ENCODE peak calls at places on chromosomes 11 and 22, in six cellular contexts. J is GM12878, Y is psoas muscle, A is RWPE2, H is neural progenitor cell, W is lower lobe of right lung. V is an unnamed sample. For H3K4me1 and H3K9me3, the result is how much of the 10 kb centered on the place peaks cover.

GRCh38 chr11:75816561-75817239 is 1.7 kb downstream of the UVRAG start:
- DNase-seq in J (no peak), Y (no peak), A (no peak), H (no peak), W (no peak), V (peak)

GRCh38 chr11:47111318-47111804 is 65.3 kb downstream of the ARFGAP2 start:
- DNase-seq in J (peak), Y (no peak), A (no peak), H (no peak), W (no peak), V (no peak)

GRCh38 chr11:129652828-129653227 is 162.8 kb upstream of the TMEM45B start:
- DNase-seq in J (no peak), Y (no peak), A (no peak), H (no peak), W (no peak), V (no peak)

GRCh38 chr22:20401376-20402020 is 7.5 kb downstream of the ZNF74 start:
- DNase-seq in J (no peak), Y (no peak), A (no peak), H (no peak), W (no peak), V (no peak)

GRCh38 chr11:12121504-12121903 is 11.1 kb downstream of the MICAL2 start:
- DNase-seq in J (no peak), Y (no peak), A (no peak), H (no peak), W (no peak), V (no peak)

GRCh38 chr11:12516387-12517110 is 139.2 kb downstream of the PARVA start:
- DNase-seq in J (no peak), Y (peak), A (no peak), H (no peak), W (no peak), V (no peak)

GRCh38 chr11:13051257-13051656 is 42.1 kb downstream of the RASSF10 start:
- DNase-seq in J (no peak), Y (no peak), A (no peak), H (no peak), W (no peak), V (no peak)

GRCh38 chr22:26674211-26675190 is 17.1 kb downstream of the MIAT start:
- DNase-seq in J (peak), Y (no peak), A (no peak), H (no peak), W (no peak), V (no peak)

GRCh38 chr11:110123003-110123402 is 29.8 kb downstream of the ZC3H12C start:
- DNase-seq in J (no peak), Y (no peak), A (no peak), H (no peak), W (no peak), V (no peak)

GRCh38 chr22:38570841-38571364 is 920 bp upstream of the DMC1 start:
- DNase-seq in J (no peak), Y (peak), A (no peak), H (peak), W (peak), V (peak)

GRCh38 chr11:57161351-57161750 is 20.4 kb upstream of the LRRC55 start:
- DNase-seq in J (no peak), Y (no peak), A (no peak), H (no peak), W (no peak), V (no peak)

GRCh38 chr11:1523077-1523476 is 36.5 kb upstream of the MOB2 start:
- DNase-seq in J (no peak), Y (no peak), A (no peak), H (no peak), W (no peak), V (no peak)

GRCh38 chr22:35987994-35988393 is 40.6 kb downstream of the RBFOX2 start:
- DNase-seq in J (no peak), Y (no peak), A (no peak), H (no peak), W (no peak), V (no peak)

GRCh38 chr11:69264486-69264885 is 29.5 kb upstream of the MYEOV start:
- DNase-seq in J (no peak), Y (no peak), A (no peak), H (no peak), W (no peak), V (no peak)

GRCh38 chr22:49933236-49933921 is 14.9 kb downstream of the CRELD2 start:
- DNase-seq in J (no peak), Y (peak), A (no peak), H (no peak), W (no peak), V (no peak)

GRCh38 chr11:67167086-67167485 is 48.0 kb downstream of the KDM2A start:
- DNase-seq in J (no peak), Y (no peak), A (no peak), H (no peak), W (no peak), V (no peak)

GRCh38 chr22:21791635-21792625 is 56.3 kb upstream of the YPEL1 start:
- DNase-seq in J (peak), Y (no peak), A (no peak), H (no peak), W (no peak), V (no peak)

GRCh38 chr11:119478711-119479285 is 55.8 kb upstream of the THY1 start:
- DNase-seq in J (no peak), Y (no peak), A (no peak), H (no peak), W (no peak), V (peak)

GRCh38 chr11:102849319-102849718 is 5.9 kb upstream of the MMP3 start:
- DNase-seq in J (no peak), Y (no peak), A (no peak), H (no peak), W (no peak), V (no peak)

GRCh38 chr22:39277135-39277607 is 32.4 kb upstream of the PDGFB start:
- DNase-seq in J (no peak), Y (no peak), A (no peak), H (no peak), W (no peak), V (no peak)

GRCh38 chr22:42461511-42461910 is 29.3 kb upstream of the NFAM1 start:
- DNase-seq in J (no peak), Y (no peak), A (no peak), H (peak), W (no peak), V (no peak)

GRCh38 chr11:130653838-130654601 is 205.6 kb downstream of the ADAMTS15 start:
- DNase-seq in J (no peak), Y (peak), A (no peak), H (no peak), W (peak), V (peak)

GRCh38 chr11:7513210-7514098 is at the start of gene PPFIBP2:
- DNase-seq in J (no peak), Y (peak), A (peak), H (peak), W (peak), V (peak)

DNA sequence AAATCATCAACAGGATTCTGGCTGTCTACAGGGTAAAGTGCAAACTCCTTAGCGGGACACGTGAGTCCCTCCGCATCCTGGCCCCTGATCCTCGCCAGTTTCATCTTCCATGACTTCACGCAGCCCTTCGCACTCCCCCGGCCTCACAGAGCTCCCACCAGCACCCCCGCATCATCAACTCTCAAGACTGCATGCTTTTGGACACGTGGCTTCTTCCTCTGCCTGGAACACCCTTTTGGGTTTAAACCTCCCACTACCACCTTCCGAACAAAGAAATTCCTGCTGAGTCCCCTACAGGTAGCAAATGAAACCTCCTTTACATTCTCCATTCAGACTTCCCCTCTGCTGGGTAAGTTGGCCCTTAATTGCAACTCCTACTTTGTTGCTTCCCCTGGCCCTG is 12.6 kb upstream of the EIF3M start:
- DNase-seq in J (no peak), Y (no peak), A (no peak), H (peak), W (no peak), V (no peak)
- TF ChIP-seq CTCF in J (no peak), Y (no peak), A (no peak), H (peak), W (no peak), V (no peak)

GRCh38 chr11:78822931-78823423 is 248.3 kb upstream of the NARS2 start:
- DNase-seq in J (no peak), Y (no peak), A (no peak), H (no peak), W (peak), V (no peak)
- H3K4me1 ChIP-seq in J (under half), Y (under half), A (under half), H (under half), W (under half), V (under half)

DNA sequence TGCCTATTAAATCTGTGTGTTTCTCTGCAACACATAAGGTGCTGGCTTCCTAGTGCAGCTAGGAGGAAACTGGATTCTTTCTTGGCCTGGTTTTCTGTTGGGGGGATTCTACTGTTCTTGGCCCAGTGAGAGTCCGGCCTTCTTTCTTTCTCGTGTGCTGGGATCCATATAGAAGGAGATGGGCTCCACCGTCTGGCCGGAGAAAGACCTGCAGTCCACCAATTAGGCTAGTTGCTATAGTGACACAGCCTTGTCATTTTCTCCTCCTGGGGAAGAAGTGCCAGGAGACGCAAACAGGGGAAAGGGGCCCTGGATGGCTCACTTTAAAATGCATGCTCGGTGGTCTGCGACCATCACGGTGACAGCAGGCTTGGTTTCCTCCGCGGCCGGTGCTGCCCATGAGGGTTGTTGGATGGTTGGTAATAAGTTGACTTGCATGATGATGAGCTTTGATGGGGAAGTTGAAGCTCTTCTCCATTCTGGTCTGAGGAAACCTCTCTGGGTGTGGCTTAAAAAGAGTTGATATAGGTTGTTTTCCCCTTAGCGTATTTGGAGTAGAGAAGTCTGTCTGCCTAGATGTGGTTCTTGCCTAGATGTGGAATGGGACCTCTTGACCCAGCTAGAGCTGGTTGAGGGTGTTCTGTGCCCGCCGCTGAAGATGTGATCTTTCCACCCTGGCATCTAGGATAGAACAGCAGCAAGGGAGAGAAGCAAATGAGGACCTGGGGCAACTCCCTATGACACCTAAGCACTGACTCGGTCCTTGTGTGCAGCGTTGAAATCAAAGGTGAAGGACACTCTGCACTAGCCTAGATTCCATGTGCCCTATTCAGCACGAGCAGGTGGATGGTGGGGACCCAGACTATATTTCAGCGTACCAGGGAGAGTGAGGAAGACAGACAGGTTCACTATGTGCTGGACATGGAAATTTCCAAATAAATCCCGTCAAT is 1335.0 kb downstream of the BRD1 start:
- DNase-seq in J (peak), Y (peak), A (no peak), H (peak), W (peak), V (peak)
- H3K9me3 ChIP-seq in J (under half), Y (under half), A (under half), H (under half), W (under half), V (under half)

GRCh38 chr22:23862103-23862502 is 4.4 kb downstream of the SLC2A11 start:
- DNase-seq in J (no peak), Y (no peak), A (no peak), H (peak), W (peak), V (peak)
- TF ChIP-seq CTCF in J (peak), Y (peak), A (peak), H (peak), W (peak), V (peak)

GRCh38 chr22:45684169-45684568 is 12.5 kb downstream of the ATXN10 start:
- DNase-seq in J (no peak), Y (no peak), A (no peak), H (no peak), W (no peak), V (no peak)

GRCh38 chr22:45684752-45685359 is 13.2 kb downstream of the ATXN10 start:
- DNase-seq in J (no peak), Y (no peak), A (no peak), H (no peak), W (no peak), V (no peak)

GRCh38 chr22:45683248-45683647 is 11.6 kb downstream of the ATXN10 start:
- DNase-seq in J (no peak), Y (no peak), A (no peak), H (no peak), W (no peak), V (no peak)

GRCh38 chr22:45682069-45682468 is 10.4 kb downstream of the ATXN10 start:
- DNase-seq in J (no peak), Y (no peak), A (no peak), H (no peak), W (no peak), V (no peak)

GRCh38 chr22:45683680-45684079 is 12.0 kb downstream of the ATXN10 start:
- DNase-seq in J (no peak), Y (no peak), A (no peak), H (no peak), W (no peak), V (no peak)
- H3K4me1 ChIP-seq in J (under half), Y (half or more), A (half or more), H (under half), W (half or more), V (under half)

GRCh38 chr22:48803171-48803992 is 1024.3 kb downstream of the BRD1 start:
- DNase-seq in J (no peak), Y (no peak), A (no peak), H (no peak), W (no peak), V (no peak)
- H3K9me3 ChIP-seq in J (under half), Y (under half), A (under half), H (under half), W (under half), V (under half)

GRCh38 chr11:22244986-22245592 is 52.2 kb downstream of the ANO5 start:
- DNase-seq in J (no peak), Y (peak), A (no peak), H (peak), W (peak), V (peak)
- TF ChIP-seq CTCF in J (peak), Y (peak), A (peak), H (peak), W (peak), V (peak)

DNA sequence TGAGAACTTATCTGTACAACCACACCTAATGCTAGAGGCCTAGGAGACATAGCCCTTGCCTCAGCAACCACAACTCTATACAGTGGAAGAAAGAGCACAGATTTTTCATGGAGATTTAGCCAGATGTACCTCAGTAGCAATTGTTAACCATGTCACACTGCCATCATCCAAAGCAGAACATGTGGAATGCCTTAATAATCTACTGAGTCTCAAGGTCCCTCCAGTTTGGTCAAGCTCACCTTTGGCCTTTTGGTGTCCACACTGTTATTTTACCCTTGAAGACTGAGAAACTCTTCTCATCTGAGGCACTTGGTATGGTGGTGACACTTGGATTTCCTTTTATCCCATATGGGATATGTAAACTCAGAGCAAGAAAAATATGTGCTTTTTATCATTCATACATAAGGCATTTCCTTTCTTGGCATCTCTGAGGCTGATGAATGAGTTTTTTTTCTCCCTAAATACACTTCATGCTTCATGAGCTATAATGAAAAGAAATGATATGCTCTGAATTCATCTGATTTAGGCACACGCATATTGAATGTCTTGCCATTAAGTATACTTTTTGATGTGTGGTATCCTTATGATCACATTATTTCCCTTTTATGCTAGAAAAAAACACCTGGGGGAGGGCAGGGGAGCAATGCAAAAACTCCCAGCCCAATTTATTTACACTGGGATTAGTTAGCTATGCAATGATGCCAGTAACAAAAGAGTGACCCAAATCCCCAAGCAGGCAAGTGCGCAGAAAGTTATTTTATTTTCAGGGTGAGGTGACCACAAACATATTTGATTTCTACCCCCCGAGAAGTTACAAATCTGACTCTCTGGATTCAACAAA is 63.3 kb upstream of the ME3 start:
- DNase-seq in J (no peak), Y (no peak), A (no peak), H (no peak), W (no peak), V (peak)
- H3K4me1 ChIP-seq in J (under half), Y (under half), A (half or more), H (under half), W (under half), V (under half)

GRCh38 chr11:121927359-121927758 is 188.7 kb downstream of the BLID start:
- DNase-seq in J (no peak), Y (no peak), A (no peak), H (no peak), W (no peak), V (peak)

GRCh38 chr11:121927789-121928188 is 188.2 kb downstream of the BLID start:
- DNase-seq in J (no peak), Y (no peak), A (no peak), H (no peak), W (no peak), V (no peak)

GRCh38 chr11:121930004-121930965 is 185.7 kb downstream of the BLID start:
- DNase-seq in J (peak), Y (no peak), A (no peak), H (peak), W (peak), V (peak)

GRCh38 chr11:121929581-121929980 is 186.4 kb downstream of the BLID start:
- DNase-seq in J (no peak), Y (peak), A (no peak), H (peak), W (no peak), V (peak)

GRCh38 chr11:121928597-121929580 is 187.1 kb downstream of the BLID start:
- DNase-seq in J (no peak), Y (no peak), A (no peak), H (peak), W (no peak), V (peak)
- H3K9me3 ChIP-seq in J (under half), Y (under half), A (under half), H (under half), W (under half), V (under half)

V was measured in A673.